ENCODE peak calls at places on chromosomes 1 and 21, in eight cellular contexts. One of them, this sample, is unnamed.
A peak's percentile ranks its signal among the peaks of the same experiment; 100 is the strongest.

GRCh38 chr1:180131510-180131909 is 23.2 kb upstream of the QSOX1 start:
- DNase-seq in thyroid gland: no peak
- DNase-seq in fibroblast of mammary gland: peak; percentile 95
- DNase-seq in GM12865: no peak
- DNase-seq in GM23248: peak; percentile 91
- DNase-seq in BJ: peak; percentile 52
- DNase-seq in bronchial epithelial cell: peak; percentile 77
- DNase-seq in GM23338: no peak
- DNase-seq in this sample: no peak

GRCh38 chr1:65265296-65266271 is 43.8 kb upstream of the DNAJC6 start:
- DNase-seq in GM23248: peak; percentile 80
- DNase-seq in fibroblast of mammary gland: peak; percentile 38
- DNase-seq in GM23338: peak; percentile 95
- DNase-seq in bronchial epithelial cell: peak; percentile 20
- DNase-seq in thyroid gland: peak; percentile 47
- DNase-seq in BJ: no peak
- DNase-seq in GM12865: peak; percentile 67
- DNase-seq in this sample: no peak

GRCh38 chr1:102897537-102897936 is 210.8 kb downstream of the COL11A1 start:
- DNase-seq in bronchial epithelial cell: peak; percentile 47
- DNase-seq in GM23338: no peak
- DNase-seq in GM23248: peak; percentile 88
- DNase-seq in BJ: peak; percentile 72
- DNase-seq in GM12865: no peak
- DNase-seq in fibroblast of mammary gland: peak; percentile 78
- DNase-seq in thyroid gland: no peak
- DNase-seq in this sample: no peak

GRCh38 chr1:8311068-8311718 is 6.7 kb upstream of the SLC45A1 start:
- DNase-seq in BJ: no peak
- DNase-seq in GM23338: no peak
- DNase-seq in thyroid gland: no peak
- DNase-seq in GM23248: no peak
- DNase-seq in bronchial epithelial cell: no peak
- DNase-seq in GM12865: no peak
- DNase-seq in fibroblast of mammary gland: no peak
- DNase-seq in this sample: no peak

GRCh38 chr1:59292557-59292956 is 4.3 kb upstream of the FGGY start:
- DNase-seq in thyroid gland: peak; percentile 27
- DNase-seq in GM23338: no peak
- DNase-seq in BJ: no peak
- DNase-seq in fibroblast of mammary gland: peak; percentile 71
- DNase-seq in GM23248: peak; percentile 80
- DNase-seq in GM12865: peak; percentile 59
- DNase-seq in bronchial epithelial cell: peak; percentile 33
- DNase-seq in this sample: no peak

GRCh38 chr1:106937104-106937503 is 119.4 kb upstream of the PRMT6 start:
- DNase-seq in fibroblast of mammary gland: peak; percentile 94
- DNase-seq in GM23248: peak; percentile 91
- DNase-seq in BJ: peak; percentile 69
- DNase-seq in GM12865: no peak
- DNase-seq in thyroid gland: no peak
- DNase-seq in GM23338: no peak
- DNase-seq in bronchial epithelial cell: peak; percentile 95
- DNase-seq in this sample: no peak

GRCh38 chr1:93623875-93624274 is 57.8 kb downstream of the BCAR3 start:
- DNase-seq in bronchial epithelial cell: peak; percentile 75
- DNase-seq in fibroblast of mammary gland: peak; percentile 79
- DNase-seq in BJ: peak; percentile 64
- DNase-seq in GM23248: peak; percentile 90
- DNase-seq in GM23338: no peak
- DNase-seq in GM12865: no peak
- DNase-seq in thyroid gland: no peak
- DNase-seq in this sample: no peak

GRCh38 chr21:28742527-28742926 is 250.2 kb downstream of the LTN1 start:
- DNase-seq in fibroblast of mammary gland: peak; percentile 74
- DNase-seq in BJ: no peak
- DNase-seq in GM23338: no peak
- DNase-seq in thyroid gland: no peak
- DNase-seq in bronchial epithelial cell: peak; percentile 52
- DNase-seq in GM23248: peak; percentile 70
- DNase-seq in GM12865: no peak
- DNase-seq in this sample: no peak

GRCh38 chr1:176567190-176567794 is 104.3 kb downstream of the PAPPA2 start:
- DNase-seq in BJ: no peak
- DNase-seq in bronchial epithelial cell: peak; percentile 64
- DNase-seq in thyroid gland: no peak
- DNase-seq in GM12865: no peak
- DNase-seq in GM23248: peak; percentile 82
- DNase-seq in fibroblast of mammary gland: peak; percentile 91
- DNase-seq in GM23338: no peak
- DNase-seq in this sample: no peak

GRCh38 chr1:108643492-108644333 is 17.2 kb downstream of the HENMT1 start:
- DNase-seq in GM23248: peak; percentile 80
- DNase-seq in fibroblast of mammary gland: peak; percentile 82
- DNase-seq in BJ: peak; percentile 19
- DNase-seq in GM12865: peak; percentile 70
- DNase-seq in GM23338: peak; percentile 80
- DNase-seq in bronchial epithelial cell: peak; percentile 68
- DNase-seq in thyroid gland: peak; percentile 57
- DNase-seq in this sample: peak; percentile 77

GRCh38 chr1:24096009-24096736 is 15.8 kb downstream of the MYOM3 start:
- DNase-seq in GM12865: no peak
- DNase-seq in GM23338: no peak
- DNase-seq in BJ: no peak
- DNase-seq in fibroblast of mammary gland: no peak
- DNase-seq in bronchial epithelial cell: no peak
- DNase-seq in thyroid gland: no peak
- DNase-seq in GM23248: no peak
- DNase-seq in this sample: no peak

GRCh38 chr21:27841084-27841483 is 874.2 kb upstream of the ADAMTS5 start:
- DNase-seq in GM12865: no peak
- DNase-seq in bronchial epithelial cell: no peak
- DNase-seq in thyroid gland: no peak
- DNase-seq in BJ: no peak
- DNase-seq in GM23338: no peak
- DNase-seq in GM23248: no peak
- DNase-seq in fibroblast of mammary gland: no peak
- DNase-seq in this sample: no peak

GRCh38 chr21:41373769-41374168 is 11.9 kb downstream of the MX2 start:
- DNase-seq in fibroblast of mammary gland: no peak
- DNase-seq in bronchial epithelial cell: no peak
- DNase-seq in BJ: no peak
- DNase-seq in GM12865: no peak
- DNase-seq in GM23338: no peak
- DNase-seq in GM23248: no peak
- DNase-seq in thyroid gland: no peak
- DNase-seq in this sample: peak; percentile 24

GRCh38 chr1:113747376-113747775 is 11.9 kb downstream of the PHTF1 start:
- DNase-seq in BJ: no peak
- DNase-seq in GM23338: no peak
- DNase-seq in fibroblast of mammary gland: peak; percentile 17
- DNase-seq in bronchial epithelial cell: peak; percentile 35
- DNase-seq in thyroid gland: no peak
- DNase-seq in GM12865: no peak
- DNase-seq in GM23248: peak; percentile 72
- DNase-seq in this sample: no peak

GRCh38 chr1:185263292-185263691 is 53.8 kb downstream of the IVNS1ABP start:
- DNase-seq in thyroid gland: no peak
- DNase-seq in fibroblast of mammary gland: no peak
- DNase-seq in GM23248: no peak
- DNase-seq in GM23338: no peak
- DNase-seq in bronchial epithelial cell: no peak
- DNase-seq in BJ: no peak
- DNase-seq in GM12865: no peak
- DNase-seq in this sample: no peak

GRCh38 chr1:186626969-186627368 is 53.3 kb downstream of the PTGS2 start:
- DNase-seq in BJ: no peak
- DNase-seq in GM23248: peak; percentile 3
- DNase-seq in bronchial epithelial cell: no peak
- DNase-seq in GM23338: no peak
- DNase-seq in fibroblast of mammary gland: no peak
- DNase-seq in thyroid gland: no peak
- DNase-seq in GM12865: no peak
- DNase-seq in this sample: no peak

GRCh38 chr1:6614019-6614952 is 755 bp downstream of the PHF13 start:
- DNase-seq in GM12865: peak; percentile 45
- DNase-seq in BJ: no peak
- DNase-seq in thyroid gland: peak; percentile 56
- DNase-seq in fibroblast of mammary gland: no peak
- DNase-seq in bronchial epithelial cell: no peak
- DNase-seq in GM23248: peak; percentile 61
- DNase-seq in GM23338: peak; percentile 68
- DNase-seq in this sample: no peak

GRCh38 chr1:36966242-36966641 is 68.1 kb downstream of the GRIK3 start:
- DNase-seq in bronchial epithelial cell: no peak
- DNase-seq in GM12865: peak; percentile 20
- DNase-seq in GM23248: peak; percentile 34
- DNase-seq in GM23338: peak; percentile 70
- DNase-seq in fibroblast of mammary gland: no peak
- DNase-seq in thyroid gland: no peak
- DNase-seq in BJ: no peak
- DNase-seq in this sample: no peak

GRCh38 chr1:234598974-234599616 is 10.9 kb downstream of the IRF2BP2 start:
- DNase-seq in GM23338: no peak
- DNase-seq in GM23248: no peak
- DNase-seq in thyroid gland: peak; percentile 81
- DNase-seq in fibroblast of mammary gland: peak; percentile 40
- DNase-seq in bronchial epithelial cell: no peak
- DNase-seq in GM12865: no peak
- DNase-seq in BJ: no peak
- DNase-seq in this sample: no peak

GRCh38 chr1:158154501-158154900 is 26.2 kb upstream of the CD1D start:
- DNase-seq in BJ: no peak
- DNase-seq in GM23338: peak; percentile 52
- DNase-seq in bronchial epithelial cell: no peak
- DNase-seq in GM12865: no peak
- DNase-seq in fibroblast of mammary gland: no peak
- DNase-seq in GM23248: no peak
- DNase-seq in thyroid gland: no peak
- DNase-seq in this sample: no peak

GRCh38 chr1:158153781-158154444 is 26.8 kb upstream of the CD1D start:
- DNase-seq in bronchial epithelial cell: no peak
- DNase-seq in GM12865: no peak
- DNase-seq in GM23338: no peak
- DNase-seq in fibroblast of mammary gland: no peak
- DNase-seq in GM23248: no peak
- DNase-seq in BJ: no peak
- DNase-seq in thyroid gland: no peak
- DNase-seq in this sample: no peak

GRCh38 chr1:158155673-158156072 is 25.0 kb upstream of the CD1D start:
- DNase-seq in fibroblast of mammary gland: no peak
- DNase-seq in GM12865: no peak
- DNase-seq in BJ: no peak
- DNase-seq in GM23338: no peak
- DNase-seq in bronchial epithelial cell: peak; percentile 77
- DNase-seq in thyroid gland: no peak
- DNase-seq in GM23248: no peak
- DNase-seq in this sample: no peak

GRCh38 chr1:158150512-158150911 is 30.2 kb upstream of the CD1D start:
- DNase-seq in GM23338: no peak
- DNase-seq in BJ: no peak
- DNase-seq in GM23248: no peak
- DNase-seq in fibroblast of mammary gland: no peak
- DNase-seq in GM12865: no peak
- DNase-seq in bronchial epithelial cell: no peak
- DNase-seq in thyroid gland: no peak
- DNase-seq in this sample: no peak

DNA sequence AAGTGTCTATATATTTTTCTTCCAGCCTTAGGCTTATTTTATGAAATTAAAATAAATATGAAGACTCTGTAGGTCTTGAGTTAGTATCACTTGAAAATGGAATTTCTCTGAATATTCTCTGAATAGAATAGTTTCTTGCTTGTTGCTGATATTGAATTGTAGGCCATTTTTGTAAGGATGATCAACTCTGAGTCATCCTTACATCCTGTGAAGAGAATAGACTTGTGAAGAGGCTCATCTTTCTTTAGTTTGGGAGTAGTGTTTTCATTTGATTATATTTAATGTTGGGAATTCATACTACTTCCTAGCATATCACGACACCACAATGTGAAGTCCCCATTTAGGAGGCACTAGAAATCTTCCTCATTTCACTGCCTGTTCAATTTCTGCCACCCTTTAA is 27.5 kb upstream of the CD1D start:
- DNase-seq in thyroid gland: no peak
- DNase-seq in fibroblast of mammary gland: peak; percentile 32
- DNase-seq in BJ: no peak
- DNase-seq in bronchial epithelial cell: peak; percentile 65
- DNase-seq in GM23338: no peak
- DNase-seq in GM23248: peak; percentile 25
- DNase-seq in GM12865: no peak
- DNase-seq in this sample: no peak
- H3K4me3 ChIP-seq in thyroid gland: no peak overlapping the region
- H3K4me3 ChIP-seq in fibroblast of mammary gland: no peak overlapping the region
- H3K4me3 ChIP-seq in BJ: no peak overlapping the region
- H3K4me3 ChIP-seq in bronchial epithelial cell: no peak overlapping the region
- H3K4me3 ChIP-seq in GM23338: no peak overlapping the region
- H3K4me3 ChIP-seq in GM23248: no peak overlapping the region
- H3K4me3 ChIP-seq in GM12865: no peak overlapping the region
- H3K4me3 ChIP-seq in this sample: no peak overlapping the region

GRCh38 chr1:161073474-161074121 is 3.9 kb upstream of the ARHGAP30 start:
- DNase-seq in thyroid gland: no peak
- DNase-seq in BJ: no peak
- DNase-seq in GM23338: no peak
- DNase-seq in fibroblast of mammary gland: no peak
- DNase-seq in GM12865: no peak
- DNase-seq in bronchial epithelial cell: peak; percentile 81
- DNase-seq in GM23248: no peak
- DNase-seq in this sample: no peak
- H3K4me3 ChIP-seq in thyroid gland: no peak overlapping the region
- H3K4me3 ChIP-seq in BJ: no peak overlapping the region
- H3K4me3 ChIP-seq in GM23338: no peak overlapping the region
- H3K4me3 ChIP-seq in fibroblast of mammary gland: no peak overlapping the region
- H3K4me3 ChIP-seq in GM12865: no peak overlapping the region
- H3K4me3 ChIP-seq in bronchial epithelial cell: peak overlapping the region; percentile 30
- H3K4me3 ChIP-seq in GM23248: no peak overlapping the region
- H3K4me3 ChIP-seq in this sample: no peak overlapping the region

DNA sequence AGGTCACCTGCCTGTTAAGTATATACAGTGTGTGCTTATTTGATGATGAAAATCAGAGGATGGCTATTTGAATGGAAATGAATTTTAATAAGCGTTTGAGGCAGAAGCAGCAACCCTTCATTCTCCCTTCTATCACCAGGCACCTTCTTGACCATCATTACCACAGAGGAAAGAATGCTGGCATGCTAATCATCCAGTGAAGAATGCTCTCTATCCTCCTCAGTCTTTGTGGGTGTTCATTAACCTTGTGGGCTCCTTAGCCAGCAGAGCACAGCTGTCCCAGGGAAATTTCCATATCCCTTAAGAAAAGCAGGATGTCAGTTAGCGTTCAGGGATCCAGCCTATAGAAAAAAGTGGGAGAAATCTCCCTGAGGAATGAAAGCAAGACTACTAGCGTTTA is 428.0 kb upstream of the CAMK1G start:
- DNase-seq in BJ: no peak
- DNase-seq in GM23338: peak; percentile 84
- DNase-seq in fibroblast of mammary gland: no peak
- DNase-seq in thyroid gland: no peak
- DNase-seq in GM23248: no peak
- DNase-seq in bronchial epithelial cell: no peak
- DNase-seq in GM12865: no peak
- DNase-seq in this sample: no peak
- H3K4me3 ChIP-seq in BJ: no peak overlapping the region
- H3K4me3 ChIP-seq in GM23338: no peak overlapping the region
- H3K4me3 ChIP-seq in fibroblast of mammary gland: no peak overlapping the region
- H3K4me3 ChIP-seq in thyroid gland: no peak overlapping the region
- H3K4me3 ChIP-seq in GM23248: no peak overlapping the region
- H3K4me3 ChIP-seq in bronchial epithelial cell: no peak overlapping the region
- H3K4me3 ChIP-seq in GM12865: no peak overlapping the region
- H3K4me3 ChIP-seq in this sample: no peak overlapping the region

GRCh38 chr21:45555251-45555556 is 13.0 kb upstream of the SLC19A1 start:
- DNase-seq in fibroblast of mammary gland: peak; percentile 35
- DNase-seq in GM23248: no peak
- DNase-seq in bronchial epithelial cell: no peak
- DNase-seq in GM23338: no peak
- DNase-seq in thyroid gland: no peak
- DNase-seq in GM12865: peak; percentile 63
- DNase-seq in BJ: no peak
- DNase-seq in this sample: no peak
- H3K4me3 ChIP-seq in fibroblast of mammary gland: no peak overlapping the region
- H3K4me3 ChIP-seq in GM23248: peak overlapping the region; percentile 59
- H3K4me3 ChIP-seq in bronchial epithelial cell: peak overlapping the region; percentile 44
- H3K4me3 ChIP-seq in GM23338: peak overlapping the region; percentile 53
- H3K4me3 ChIP-seq in thyroid gland: no peak overlapping the region
- H3K4me3 ChIP-seq in GM12865: peak overlapping the region; percentile 55
- H3K4me3 ChIP-seq in BJ: peak overlapping the region; percentile 45
- H3K4me3 ChIP-seq in this sample: no peak overlapping the region